ENCODE peak calls at places on chromosomes 4 and X, in five cellular contexts. G, F, D, I and C are unnamed samples.

GRCh38 chrX:133120406-133120805 is 23.5 kb upstream of the USP26 start:
- DNase-seq in G (no peak), I (no peak), D (no peak), F (no peak), C (no peak)

GRCh38 chr4:113435893-113436292 is 325.6 kb downstream of the CAMK2D start:
- DNase-seq in G (no peak), D (peak), I (no peak), F (peak), C (no peak)

GRCh38 chrX:118847676-118848075 is 24.1 kb downstream of the ZCCHC12 start:
- DNase-seq in F (peak), D (peak), G (peak), I (peak), C (peak)

GRCh38 chr4:53132117-53132889 is 233.6 kb downstream of the SCFD2 start:
- DNase-seq in I (no peak), G (no peak), D (no peak), F (no peak), C (no peak)

GRCh38 chrX:106042296-106042695 is 3.8 kb upstream of the SERPINA7 start:
- DNase-seq in G (no peak), D (no peak), F (no peak), I (no peak), C (no peak)

GRCh38 chr4:96407651-96408342 is 567.9 kb downstream of the PDHA2 start:
- DNase-seq in D (no peak), F (no peak), I (no peak), G (no peak), C (no peak)

GRCh38 chr4:168864831-168865541 is 145.1 kb downstream of the CBR4 start:
- DNase-seq in I (no peak), D (no peak), G (no peak), F (peak), C (no peak)

GRCh38 chrX:44875185-44875489 is 2.1 kb downstream of the KDM6A start:
- DNase-seq in D (no peak), I (no peak), G (no peak), F (no peak), C (no peak)

GRCh38 chr4:164648151-164648848 is 105.6 kb upstream of the SMIM31 start:
- DNase-seq in D (peak), I (no peak), F (no peak), G (no peak), C (no peak)

GRCh38 chr4:7282094-7282370 is 89.7 kb downstream of the SORCS2 start:
- DNase-seq in F (no peak), G (no peak), D (no peak), I (no peak), C (no peak)

GRCh38 chr4:39522068-39522467 is 5.2 kb downstream of the UGDH start:
- DNase-seq in F (no peak), I (no peak), D (no peak), G (no peak), C (no peak)
- H3K4me3 ChIP-seq in F (no peak), I (no peak), D (no peak), G (no peak), C (no peak)

DNA sequence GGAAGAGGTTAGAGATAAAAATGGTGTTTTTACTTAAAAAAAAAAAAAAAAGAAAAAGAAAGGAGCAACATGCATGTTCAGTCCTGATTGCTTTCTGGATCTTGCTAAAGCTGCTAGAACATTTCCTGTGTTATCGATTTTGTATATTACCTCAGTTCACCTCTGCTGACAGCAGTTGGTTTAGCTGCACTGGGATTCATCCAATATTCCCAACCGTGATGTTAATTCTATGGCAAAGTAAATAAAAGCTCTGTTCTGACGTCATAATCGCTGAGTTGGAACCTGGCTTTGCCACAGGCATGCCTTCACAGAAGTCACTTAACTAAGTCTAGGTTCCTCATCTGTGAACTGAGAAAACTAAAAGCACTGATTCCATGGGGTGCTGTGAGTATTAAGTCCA is 90.7 kb upstream of the SORBS2 start:
- DNase-seq in I (no peak), D (no peak), G (no peak), F (no peak), C (no peak)
- TF ChIP-seq EZH2phosphoT487 in I (no peak), D (no peak), G (no peak), F (no peak), C (no peak)

GRCh38 chr4:118904935-118905334 is 16.3 kb downstream of the SYNPO2 start:
- DNase-seq in I (no peak), G (no peak), D (no peak), F (no peak), C (no peak)
- H3K4me3 ChIP-seq in I (no peak), G (no peak), D (no peak), F (no peak), C (no peak)

DNA sequence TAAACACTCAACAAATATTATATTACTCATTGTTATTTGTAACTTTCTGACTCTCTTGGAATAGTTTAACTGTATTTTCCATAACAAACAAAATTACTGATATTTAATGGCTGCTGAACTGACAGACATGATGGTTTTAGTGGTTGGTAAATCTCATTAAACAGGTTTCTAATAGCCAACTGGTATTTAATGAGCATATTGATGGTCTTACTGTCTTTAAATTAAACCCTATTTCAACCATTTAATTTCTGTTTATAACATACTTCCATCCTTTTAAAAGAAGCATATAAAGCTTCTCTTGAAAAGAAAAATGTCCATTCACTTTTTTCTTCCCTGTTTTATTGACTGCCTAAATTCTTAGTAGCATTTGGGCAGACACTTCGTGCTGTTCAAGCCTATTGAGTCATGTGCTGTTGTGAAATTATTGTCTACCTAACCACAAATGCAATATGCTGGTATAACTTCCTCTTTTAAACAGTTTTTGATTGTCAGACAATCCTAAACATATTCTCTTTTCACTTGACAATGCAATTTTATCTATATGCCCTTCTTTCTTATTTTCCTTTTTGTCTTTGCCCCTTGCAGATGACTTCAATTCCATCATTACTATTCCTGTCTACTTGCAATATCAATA is 163.9 kb upstream of the SLC7A11 start:
- DNase-seq in I (no peak), D (no peak), G (no peak), F (no peak), C (no peak)
- TF ChIP-seq EZH2phosphoT487 in I (no peak), D (no peak), G (no peak), F (no peak), C (no peak)

DNA sequence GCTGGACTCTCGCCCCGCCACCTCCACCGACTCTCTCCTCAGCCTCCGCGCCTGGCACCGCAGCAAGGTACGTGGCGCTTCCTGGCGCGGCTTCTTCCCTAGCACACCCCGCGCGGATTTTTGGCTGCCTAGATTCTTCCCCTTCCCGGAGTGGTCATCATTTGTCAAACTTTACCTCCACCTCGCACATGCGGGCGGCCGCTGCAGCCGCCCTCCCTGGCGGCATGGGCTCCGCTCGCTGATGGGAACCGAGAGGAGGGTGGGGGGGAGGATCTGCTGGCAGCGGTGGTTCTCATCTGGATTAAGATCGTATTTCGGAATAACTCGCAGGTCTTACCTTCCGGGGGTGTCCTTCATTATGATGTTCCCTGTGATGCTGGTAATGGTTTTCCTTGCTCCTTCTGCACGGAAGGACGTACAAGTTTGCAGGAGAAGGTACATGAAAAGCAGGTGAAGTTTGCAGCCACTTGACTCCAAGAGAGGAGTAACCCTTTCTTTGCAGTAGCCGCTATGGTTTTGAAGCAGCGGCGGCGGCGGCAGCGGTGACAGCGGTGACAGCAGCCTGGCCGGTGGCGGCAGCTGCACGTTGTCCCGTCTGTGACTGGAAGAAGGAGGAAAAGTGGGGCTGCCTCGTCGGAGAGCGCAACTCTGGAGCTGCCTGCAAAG is 2183.9 kb upstream of the TENM3 start:
- DNase-seq in I (no peak), D (no peak), G (peak), F (peak), C (peak)
- H3K4me3 ChIP-seq in I (no peak), D (no peak), G (peak), F (peak), C (peak)

GRCh38 chr4:13126976-13127910 is 356.9 kb downstream of the RAB28 start:
- DNase-seq in G (no peak), F (no peak), D (no peak), I (no peak), C (no peak)
- TF ChIP-seq EZH2phosphoT487 in G (no peak), F (no peak), D (no peak), I (no peak), C (no peak)

GRCh38 chr4:185657699-185658098 is 122.4 kb upstream of the PDLIM3 start:
- DNase-seq in I (no peak), D (no peak), F (no peak), G (no peak), C (no peak)
- H3K4me3 ChIP-seq in I (no peak), D (no peak), F (no peak), G (no peak), C (no peak)

DNA sequence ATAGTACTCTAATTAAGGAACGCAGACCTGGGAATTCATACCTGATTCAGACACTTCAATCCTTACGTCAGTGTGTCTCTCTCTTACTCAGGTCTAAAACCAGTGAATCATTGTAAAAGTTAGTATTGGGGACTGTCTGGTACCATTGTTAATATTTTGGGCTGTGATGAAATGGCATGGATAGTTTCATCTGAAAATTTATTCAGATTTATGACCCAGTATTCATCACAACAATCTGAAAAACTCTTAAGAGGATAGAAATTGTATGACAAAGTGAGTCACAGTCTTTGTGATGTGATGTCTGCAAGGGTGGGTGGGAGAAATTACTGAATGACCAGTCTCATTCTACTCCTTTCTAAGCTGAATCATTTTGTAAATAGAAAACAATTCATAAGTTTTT is 10.3 kb downstream of the FGF2 start:
- DNase-seq in F (no peak), G (no peak), D (no peak), I (no peak), C (no peak)
- TF ChIP-seq EZH2phosphoT487 in F (no peak), G (no peak), D (no peak), I (no peak), C (no peak)

GRCh38 chr4:118848242-118848641 is 12.3 kb upstream of the SEC24D start:
- DNase-seq in G (no peak), D (no peak), F (no peak), I (no peak), C (no peak)

GRCh38 chr4:118846981-118847380 is 11.1 kb upstream of the SEC24D start:
- DNase-seq in D (no peak), G (no peak), I (no peak), F (no peak), C (no peak)

GRCh38 chr4:118849867-118850812 is 14.2 kb upstream of the SEC24D start:
- DNase-seq in G (no peak), F (peak), I (peak), D (no peak), C (peak)

GRCh38 chr4:118848901-118849300 is 13.0 kb upstream of the SEC24D start:
- DNase-seq in D (no peak), I (no peak), F (no peak), G (no peak), C (no peak)

GRCh38 chr4:118850813-118851173 is 14.9 kb upstream of the SEC24D start:
- DNase-seq in D (no peak), I (no peak), G (no peak), F (no peak), C (no peak)
- H3K4me3 ChIP-seq in D (no peak), I (peak), G (no peak), F (peak), C (peak)

GRCh38 chrX:39016551-39016950 is 215.3 kb downstream of the MID1IP1 start:
- DNase-seq in G (no peak), F (no peak), I (no peak), D (no peak), C (no peak)

GRCh38 chrX:39017716-39018115 is 216.5 kb downstream of the MID1IP1 start:
- DNase-seq in G (peak), D (no peak), I (no peak), F (peak), C (no peak)

GRCh38 chrX:39020051-39020669 is 218.9 kb downstream of the MID1IP1 start:
- DNase-seq in I (no peak), F (no peak), D (no peak), G (no peak), C (no peak)

GRCh38 chrX:39018526-39018925 is 217.3 kb downstream of the MID1IP1 start:
- DNase-seq in D (no peak), G (no peak), F (no peak), I (no peak), C (no peak)

DNA sequence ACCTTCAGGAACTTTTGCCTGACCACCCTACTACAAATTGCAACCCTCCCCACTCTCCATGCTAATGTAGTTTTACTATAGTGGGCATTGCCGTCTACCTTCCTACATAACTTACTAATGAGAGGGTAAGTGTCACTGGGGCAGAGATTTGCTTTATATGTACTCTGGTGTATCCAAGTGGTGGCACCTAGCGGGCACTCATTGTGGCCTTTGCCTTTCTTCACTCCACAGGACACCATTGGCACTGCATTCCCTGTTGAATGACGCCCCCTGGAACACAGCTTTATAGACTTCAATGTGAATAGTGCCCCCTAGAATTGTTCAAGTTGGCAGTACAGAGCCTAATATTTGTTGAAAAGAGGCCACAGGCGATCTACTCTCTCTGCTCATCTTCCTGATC is 215.8 kb downstream of the MID1IP1 start:
- DNase-seq in G (no peak), D (no peak), I (no peak), F (no peak), C (no peak)
- TF ChIP-seq EZH2phosphoT487 in G (no peak), D (no peak), I (no peak), F (no peak), C (no peak)